ENCODE peak calls at places on chromosome 11, in ten cellular contexts. Y is H9; A is C1 segment of cervical spinal cord; O is activated T-helper 1 cell treated with anti-CD3 and anti-CD28 coated beads, Interleukin-12 subunit alpha, Interleukin-12 subunit beta, Interleukin-2, Interleukin-4 antibody, amounts not matched to agents 30 ng/mL and 10 ng/mL and 1 ng/mL, durations not matched to agents 14 hours and 24 hours and 36 hours; G is COR-L47; Z is mesothelial cell of epicardium; U is GM23248; F is SK-MEL-5; R is left ventricle myocardium inferior; H is choroid plexus epithelial cell. E is an unnamed sample.

GRCh38 chr11:112113539-112114457 is 27.1 kb downstream of the SDHD start:
- DNase-seq in U (peak), R (no peak), F (peak), Z (no peak), H (peak), G (peak), O (no peak), A (no peak), Y (no peak), E (no peak)

GRCh38 chr11:13952668-13953067 is 9.9 kb upstream of the SPON1 start:
- DNase-seq in H (no peak), Y (no peak), R (no peak), O (no peak), U (no peak), A (no peak), Z (no peak), G (no peak), F (no peak), E (no peak)

GRCh38 chr11:61959678-61960077 is 7.8 kb downstream of the FTH1 start:
- DNase-seq in A (no peak), R (no peak), Z (no peak), G (no peak), F (no peak), H (no peak), Y (no peak), U (no peak), O (no peak), E (no peak)

GRCh38 chr11:71080239-71081097 is 171.9 kb downstream of the SHANK2 start:
- DNase-seq in G (peak), F (peak), O (peak), U (peak), R (peak), Z (no peak), Y (peak), A (peak), H (peak), E (peak)

GRCh38 chr11:65524747-65525658 is at the start of gene SCYL1:
- DNase-seq in G (peak), A (peak), F (peak), R (peak), Y (peak), O (peak), H (peak), Z (peak), U (peak), E (peak)

GRCh38 chr11:67285541-67286498 is 3.3 kb upstream of the ANKRD13D start:
- DNase-seq in R (peak), G (no peak), H (no peak), U (no peak), F (no peak), Y (no peak), Z (no peak), A (no peak), O (no peak), E (peak)

GRCh38 chr11:122655527-122656072 is at the start of gene UBASH3B:
- DNase-seq in F (peak), Y (peak), R (peak), A (peak), O (peak), H (peak), U (peak), G (peak), Z (peak), E (peak)

GRCh38 chr11:117633186-117633585 is 163.8 kb downstream of the DSCAML1 start:
- DNase-seq in H (no peak), R (no peak), U (no peak), A (no peak), Z (no peak), Y (no peak), G (no peak), O (no peak), F (no peak), E (no peak)

GRCh38 chr11:2927851-2928604 is 1.2 kb downstream of the PHLDA2 start:
- DNase-seq in G (no peak), A (no peak), Z (no peak), O (no peak), F (peak), U (peak), R (peak), Y (no peak), H (peak), E (peak)

E was measured in right cardiac atrium.